ENCODE peak calls at places on chromosomes 7 and 10, in five cellular contexts. A is IMR-90; K is CD4-positive, CD25-positive, alpha-beta regulatory T cell; R is mammary epithelial cell; V is ovary. X is an unnamed sample. For H3K27me3, the result is how much of the 10 kb centered on the place peaks cover.

GRCh38 chr10:109889867-109890266 is 33.4 kb downstream of the XPNPEP1 start:
- DNase-seq in R (peak), K (no peak), A (peak), V (no peak), X (no peak)

GRCh38 chr7:25216837-25217236 is 11.4 kb downstream of the NPVF start:
- DNase-seq in K (peak), R (peak), A (peak), V (no peak), X (no peak)

GRCh38 chr7:149422914-149423285 is 38.0 kb downstream of the ZNF777 start:
- DNase-seq in R (no peak), K (no peak), V (no peak), A (no peak), X (no peak)

GRCh38 chr7:49403844-49404243 is 369.6 kb upstream of the VWC2 start:
- DNase-seq in K (no peak), A (no peak), V (no peak), R (no peak), X (no peak)

GRCh38 chr7:104848386-104848990 is 165.5 kb upstream of the KMT2E start:
- DNase-seq in K (peak), A (peak), V (peak), R (peak), X (no peak)

GRCh38 chr7:47633134-47633533 is 51.2 kb upstream of the TNS3 start:
- DNase-seq in A (no peak), R (no peak), V (no peak), K (no peak), X (no peak)

GRCh38 chr7:47386273-47386820 is 195.6 kb downstream of the TNS3 start:
- DNase-seq in V (no peak), A (no peak), R (no peak), K (no peak), X (no peak)

GRCh38 chr10:62264702-62265436 is 3.8 kb downstream of the RTKN2 start:
- DNase-seq in A (peak), V (no peak), K (no peak), R (peak), X (no peak)

GRCh38 chr10:15106352-15107013 is 9.3 kb downstream of the RPP38 start:
- DNase-seq in K (peak), V (peak), A (peak), R (peak), X (peak)

GRCh38 chr10:17669185-17669872 is 25.4 kb downstream of the STAM start:
- DNase-seq in V (no peak), K (peak), A (no peak), R (no peak), X (no peak)

GRCh38 chr10:16016688-16017087 is 156.4 kb upstream of the MINDY3 start:
- DNase-seq in R (no peak), K (no peak), A (no peak), V (no peak), X (no peak)

GRCh38 chr10:22133640-22134624 is 83.9 kb downstream of the EBLN1 start:
- DNase-seq in V (no peak), K (no peak), A (no peak), R (no peak), X (no peak)

GRCh38 chr7:151309306-151309705 is 32.3 kb upstream of the NUB1 start:
- DNase-seq in R (no peak), A (peak), V (no peak), K (no peak), X (no peak)

GRCh38 chr7:34158311-34158710 is 253.0 kb downstream of the BMPER start:
- DNase-seq in K (no peak), R (no peak), V (no peak), A (peak), X (peak)

DNA sequence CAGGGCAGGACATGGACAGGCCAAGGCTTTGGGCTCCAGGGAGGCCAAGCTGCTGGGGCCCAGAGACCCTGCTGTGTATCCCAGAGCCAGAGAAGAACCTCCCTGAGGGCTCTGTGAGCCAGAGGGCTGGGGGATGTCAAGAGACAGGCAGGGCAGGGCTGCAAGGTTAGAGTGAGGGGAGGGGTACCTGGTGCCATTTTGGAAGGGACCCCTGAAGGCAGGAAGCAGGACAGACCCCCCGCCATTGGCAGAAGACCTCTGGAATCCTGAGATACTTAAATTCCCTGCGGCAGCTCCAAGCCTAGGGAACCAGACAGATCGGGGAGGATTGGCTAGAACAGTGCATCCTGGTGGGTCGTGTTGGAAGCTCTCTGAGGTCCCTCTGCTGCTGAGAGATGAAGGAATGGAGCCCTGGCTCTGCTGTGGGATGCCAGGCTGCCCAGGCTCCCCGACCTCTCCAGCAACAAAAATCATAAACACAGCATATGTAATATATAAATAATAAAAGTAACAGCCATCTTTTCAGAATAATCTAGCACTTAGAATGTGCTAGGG is 75.0 kb downstream of the LHPP start:
- DNase-seq in A (no peak), K (no peak), V (no peak), R (no peak), X (no peak)
- H3K27ac ChIP-seq in A (no peak), K (no peak), V (no peak), R (no peak), X (no peak)

DNA sequence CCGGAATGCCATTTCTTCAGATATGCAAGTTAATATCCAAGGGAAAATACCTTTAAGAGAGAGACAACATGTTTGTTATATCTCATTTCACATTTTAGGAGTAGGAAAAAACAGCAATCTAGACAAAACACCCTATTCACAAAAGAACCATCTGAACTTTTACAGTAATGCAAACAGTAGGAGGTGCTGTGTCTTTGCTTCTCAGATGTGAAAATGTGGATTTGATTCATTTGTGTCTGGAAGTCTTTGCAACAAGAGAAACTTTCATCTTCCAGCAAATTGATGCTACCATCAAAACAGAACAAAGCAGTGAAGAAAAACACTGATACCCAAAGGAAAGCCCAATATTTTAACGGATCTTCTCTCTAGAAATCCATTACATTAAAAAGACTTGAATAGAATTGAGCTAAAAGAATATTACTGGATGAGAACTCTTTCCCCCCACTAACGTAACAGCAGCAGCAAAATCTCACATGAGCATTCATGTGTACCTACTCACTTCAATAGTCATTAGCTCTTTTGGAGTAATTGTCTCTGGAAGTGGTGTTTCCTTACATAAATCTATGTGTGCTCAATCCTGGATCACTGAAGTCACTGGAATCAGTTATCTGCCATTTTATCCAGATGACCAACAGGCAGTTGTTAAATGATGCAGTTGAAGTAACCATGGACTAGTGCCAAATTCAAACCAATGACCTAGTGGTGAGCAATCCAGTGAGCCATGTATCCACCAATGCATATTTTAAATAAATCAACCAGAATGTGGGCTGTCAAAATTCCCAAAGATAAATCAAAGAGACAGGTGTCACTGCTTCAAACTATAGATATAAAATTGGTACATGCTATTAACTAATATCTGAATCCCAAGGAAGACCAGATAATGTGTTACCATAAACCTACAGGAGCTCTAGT is 1.8 kb downstream of the SEMA3C start:
- DNase-seq in R (peak), A (peak), V (no peak), K (no peak), X (no peak)
- H3K4me3 ChIP-seq in R (peak), A (peak), V (no peak), K (no peak), X (peak)

DNA sequence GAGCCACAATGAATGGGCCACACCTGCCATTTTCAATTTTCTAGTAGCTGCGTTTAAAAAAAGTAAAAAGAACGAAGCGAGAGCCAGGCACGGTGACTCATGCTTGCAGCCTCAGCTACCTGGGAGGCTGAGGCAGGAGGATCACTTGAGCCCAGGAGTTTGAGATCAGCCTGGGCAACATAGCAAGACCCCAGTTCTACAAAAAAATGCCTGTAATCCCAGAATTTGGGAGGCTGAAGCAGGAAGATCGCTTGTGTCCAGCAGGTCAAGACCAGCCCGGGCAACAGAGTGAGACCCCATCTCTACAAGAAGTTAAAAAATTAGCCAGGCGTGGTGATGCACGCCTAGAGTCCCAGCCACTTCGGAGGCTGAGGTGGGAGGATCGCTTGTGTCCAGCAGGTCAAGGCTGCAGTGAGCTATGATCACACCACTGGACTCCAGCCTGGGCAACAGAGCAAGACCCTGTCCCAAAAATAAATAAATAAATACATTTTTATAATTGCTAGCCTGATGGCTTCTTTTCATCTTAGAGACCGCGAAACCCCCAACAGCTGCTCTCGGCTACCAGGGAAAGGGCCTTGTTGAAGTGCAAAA is 32.1 kb downstream of the MICALL2 start:
- DNase-seq in R (no peak), V (no peak), A (no peak), K (no peak), X (no peak)
- H3K27me3 ChIP-seq in R (under half), V (under half), A (under half), K (under half), X (half or more)

DNA sequence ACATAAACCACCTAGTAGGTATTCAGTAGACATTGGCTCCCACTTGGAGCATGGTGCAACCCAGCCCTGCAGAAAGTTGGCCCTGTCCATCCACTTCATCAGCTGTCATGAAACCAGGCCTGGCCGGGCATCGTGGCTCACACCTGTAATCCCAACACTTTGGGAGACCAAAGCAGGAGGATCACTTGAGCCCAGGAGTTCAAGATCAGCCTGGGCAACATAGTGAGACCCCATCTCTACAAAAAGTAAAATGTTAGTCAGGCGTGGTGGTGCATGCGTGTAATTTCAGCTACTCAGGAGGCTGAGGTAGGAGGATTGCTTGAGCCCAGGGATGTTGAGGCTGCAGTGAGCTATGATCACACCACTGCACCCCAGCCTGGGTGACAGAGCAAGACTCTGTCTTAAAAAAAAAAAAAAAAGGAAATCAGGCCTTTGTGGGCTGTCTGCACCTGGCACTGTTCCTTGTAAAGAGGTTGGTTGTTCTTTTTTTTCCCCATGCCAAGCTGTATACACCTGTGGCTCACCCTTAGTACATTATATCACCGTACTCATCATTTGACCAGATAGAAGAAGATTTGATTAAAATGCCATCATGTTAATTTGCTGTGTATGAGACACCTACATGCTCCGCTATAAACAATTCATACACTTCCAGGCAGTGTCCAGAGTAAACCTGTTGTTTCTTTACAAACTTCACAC is 45.4 kb upstream of the GRID1 start:
- DNase-seq in K (no peak), A (no peak), R (no peak), V (no peak), X (no peak)
- H3K27ac ChIP-seq in K (peak), A (peak), R (no peak), V (no peak), X (no peak)

GRCh38 chr10:127227027-127227426 is 30.6 kb upstream of the INSYN2A start:
- DNase-seq in A (no peak), R (no peak), K (no peak), V (no peak), X (no peak)

GRCh38 chr10:127228195-127228785 is 31.9 kb upstream of the INSYN2A start:
- DNase-seq in A (peak), V (peak), R (no peak), K (no peak), X (peak)

GRCh38 chr10:127227663-127228062 is 31.3 kb upstream of the INSYN2A start:
- DNase-seq in V (no peak), A (no peak), R (no peak), K (no peak), X (no peak)
- H3K4me3 ChIP-seq in V (no peak), A (no peak), R (no peak), K (no peak), X (no peak)

DNA sequence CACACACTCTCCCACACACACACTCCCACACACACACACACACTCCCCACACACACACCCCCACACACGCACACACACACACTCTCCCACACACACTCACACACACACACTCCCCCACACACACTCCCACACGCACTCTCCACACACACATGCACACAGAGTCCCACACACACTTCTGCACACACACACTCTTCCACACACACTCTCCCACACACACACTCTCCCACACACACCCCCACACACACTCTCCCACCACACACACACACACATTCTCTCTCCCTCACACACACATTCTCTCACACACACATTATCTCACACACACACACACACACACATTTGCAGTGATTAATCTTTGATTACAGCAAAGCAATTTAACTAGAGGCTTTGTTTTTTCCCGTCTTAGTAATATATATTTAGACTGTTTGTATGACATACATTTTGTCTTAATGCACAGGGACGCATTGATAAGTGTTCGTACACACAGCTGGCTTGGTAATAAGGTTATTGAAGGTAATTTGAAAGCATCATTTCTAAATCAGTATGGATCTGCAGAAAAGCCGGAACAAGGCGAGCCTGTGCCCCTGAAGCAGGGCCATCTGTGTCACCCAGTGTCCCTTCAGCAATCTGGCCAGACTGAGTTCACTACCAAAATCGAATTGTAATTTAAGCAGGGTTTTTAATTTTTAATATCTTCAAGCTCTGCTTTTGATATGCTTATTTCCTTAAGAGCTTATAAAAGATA is 69.9 kb upstream of the SH2B2 start:
- DNase-seq in K (no peak), V (no peak), A (no peak), R (no peak), X (no peak)
- H3K27me3 ChIP-seq in K (under half), V (under half), A (under half), R (under half), X (under half)

DNA sequence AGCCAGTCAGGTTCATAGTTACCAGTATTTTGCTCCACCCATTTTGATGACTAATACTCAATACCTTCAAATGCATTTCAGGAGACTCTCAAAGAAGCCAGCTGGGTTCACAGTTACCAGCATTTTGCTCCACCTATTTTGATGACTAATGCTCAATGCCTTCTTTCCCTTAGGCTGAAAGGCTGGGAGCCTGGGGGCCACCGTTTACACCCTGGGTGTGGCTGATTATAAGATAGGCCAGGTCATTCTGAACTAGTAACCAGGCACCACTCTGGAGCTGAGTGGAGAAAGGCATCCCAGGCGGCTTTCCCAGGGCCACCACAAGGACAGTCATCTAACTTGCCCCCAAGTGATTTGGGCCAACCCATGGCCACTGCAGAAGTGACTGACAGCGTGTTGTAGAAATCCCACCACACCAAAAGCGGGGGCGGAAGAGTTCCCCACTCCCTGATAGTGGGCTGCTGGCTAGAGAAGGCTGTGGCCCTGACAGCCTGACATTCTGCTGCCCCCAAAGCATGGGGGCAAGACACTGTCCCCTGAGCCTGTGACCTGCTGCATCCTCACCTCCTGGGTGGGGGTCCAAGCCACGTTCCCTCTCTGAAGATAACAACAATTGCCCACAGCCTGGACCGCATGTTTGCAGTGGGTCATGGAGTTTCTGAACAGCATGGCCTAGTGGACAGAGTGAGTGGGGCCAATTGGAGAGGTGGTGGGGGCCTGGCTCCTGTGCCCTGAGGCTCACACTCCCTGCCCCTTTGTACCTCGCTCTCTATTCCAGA is 23.0 kb upstream of the ZNF488 start:
- DNase-seq in R (peak), K (no peak), V (no peak), A (peak), X (no peak)
- H3K27ac ChIP-seq in R (peak), K (no peak), V (no peak), A (no peak), X (no peak)

GRCh38 chr10:69328346-69328687 is 50.0 kb downstream of the HK1 start:
- DNase-seq in K (no peak), A (no peak), R (no peak), V (no peak), X (no peak)
- H3K4me3 ChIP-seq in K (peak), A (no peak), R (peak), V (peak), X (peak)

DNA sequence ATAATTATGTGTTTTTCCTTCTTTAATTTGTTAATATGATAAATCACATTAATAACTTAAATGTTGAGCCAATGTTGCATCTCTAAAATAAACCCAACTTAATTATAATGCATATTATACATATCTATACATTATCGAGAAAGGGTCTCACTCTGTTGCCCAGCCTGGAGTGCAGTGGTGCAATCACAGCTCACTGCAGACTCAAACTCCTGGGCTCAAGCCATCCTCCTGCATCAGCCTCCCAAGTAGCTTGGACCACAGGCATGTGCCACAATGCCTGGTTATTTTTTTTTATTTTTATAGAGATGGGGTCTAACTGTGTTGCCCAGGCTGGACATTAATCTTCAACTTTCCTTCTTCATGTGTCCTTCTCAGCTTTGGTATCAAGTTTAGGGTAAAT is 98.9 kb downstream of the INHBA start:
- DNase-seq in R (no peak), A (no peak), K (no peak), V (no peak), X (no peak)
- H3K27me3 ChIP-seq in R (under half), A (under half), K (under half), V (under half), X (under half)

X was measured in psoas muscle.